ENCODE peak calls at places on chromosomes 16 and 17, in nine cellular contexts. B is NCI-H1105 treated with DMSO at 0.1 percent for 48 hours, S is ELR, Q is activated gamma-delta T cell treated with Interleukin-2 at 50 U/mL for 16 hours, U is HTR-8/SVneo, D is Calu3, M is nephron progenitor cell, R is left cardiac atrium, K is pancreas. H is an unnamed sample.

GRCh38 chr16:55490301-55490700 is 11.3 kb downstream of the MMP2 start:
- DNase-seq in U (no peak), B (no peak), S (no peak), M (no peak), R (no peak), K (no peak), D (no peak), Q (no peak), H (no peak)

GRCh38 chr17:19718613-19719364 is 2.4 kb upstream of the SLC47A2 start:
- DNase-seq in Q (no peak), U (no peak), B (no peak), M (no peak), R (no peak), S (peak; percentile 8), K (peak; percentile 74), D (no peak), H (no peak)

GRCh38 chr16:57023541-57024249 is 34.3 kb downstream of the NLRC5 start:
- DNase-seq in R (no peak), Q (peak; percentile 87), U (no peak), D (no peak), M (no peak), K (no peak), S (no peak), B (no peak), H (no peak)

GRCh38 chr16:84020353-84020752 is 22.2 kb downstream of the SLC38A8 start:
- DNase-seq in S (no peak), K (no peak), D (no peak), M (no peak), U (no peak), B (no peak), Q (no peak), R (no peak), H (no peak)

GRCh38 chr16:73385701-73386100 is 337.8 kb upstream of the ZFHX3 start:
- DNase-seq in B (no peak), Q (no peak), M (no peak), U (no peak), R (no peak), D (no peak), K (no peak), S (no peak), H (no peak)

GRCh38 chr16:83934684-83934977 is 18.4 kb upstream of the OSGIN1 start:
- DNase-seq in Q (no peak), S (no peak), D (no peak), R (no peak), U (no peak), M (no peak), K (peak; percentile 53), B (no peak), H (no peak)

GRCh38 chr16:89319883-89320716 is 102.6 kb downstream of the ZNF778 start:
- DNase-seq in B (no peak), R (peak; percentile 75), K (peak; percentile 73), Q (peak; percentile 41), U (peak; percentile 84), S (peak; percentile 96), D (peak; percentile 83), M (no peak), H (peak; percentile 55)

GRCh38 chr17:31448467-31449077 is 57.1 kb downstream of the RAB11FIP4 start:
- DNase-seq in S (no peak), B (no peak), K (no peak), R (no peak), D (peak; percentile 18), M (no peak), U (no peak), Q (no peak), H (no peak)

GRCh38 chr17:68600881-68601564 is at the start of gene FAM20A:
- DNase-seq in R (peak; percentile 65), S (no peak), K (peak; percentile 78), B (no peak), D (peak; percentile 50), M (peak; percentile 51), U (no peak), Q (no peak), H (peak; percentile 18)

H was measured in A673.